ENCODE peak calls at places on chromosomes 11 and 22, in six cellular contexts. Q is K562, Y is GM23338, J is HepG2, P is GM12878, L is H1. W is an unnamed sample.

GRCh38 chr22:45007247-45007945 is 2.4 kb downstream of the PHF21B start:
- DNase-seq in Y (peak), L (peak), Q (peak), P (no peak), J (no peak), W (peak)

GRCh38 chr11:45635907-45636306 is 29.5 kb downstream of the CHST1 start:
- DNase-seq in Q (no peak), P (no peak), Y (no peak), L (no peak), J (no peak), W (no peak)

GRCh38 chr11:16905375-16905774 is 108.8 kb downstream of the PLEKHA7 start:
- DNase-seq in Y (no peak), P (no peak), L (no peak), Q (no peak), J (no peak), W (no peak)

GRCh38 chr11:74466916-74467885 is at the start of gene KCNE3:
- DNase-seq in L (peak), J (no peak), Y (peak), Q (peak), P (no peak), W (peak)

GRCh38 chr11:126012852-126013251 is 49.8 kb downstream of the CDON start:
- DNase-seq in L (no peak), Y (no peak), Q (no peak), P (no peak), J (no peak), W (no peak)

GRCh38 chr22:46592390-46592872 is 27.8 kb upstream of the GRAMD4 start:
- DNase-seq in P (no peak), L (no peak), Y (no peak), Q (no peak), J (no peak), W (no peak)

GRCh38 chr11:72228229-72228843 is 3.8 kb downstream of the INPPL1 start:
- DNase-seq in P (no peak), L (no peak), Q (no peak), J (no peak), Y (peak), W (no peak)

GRCh38 chr11:76859708-76860233 is 947 bp upstream of the ACER3 start:
- DNase-seq in J (no peak), Q (no peak), Y (peak), P (no peak), L (no peak), W (no peak)

GRCh38 chr11:82790723-82791487 is 57.2 kb upstream of the FAM181B start:
- DNase-seq in Y (no peak), J (no peak), Q (peak), P (no peak), L (no peak), W (no peak)

GRCh38 chr11:10118830-10119229 is 175.2 kb downstream of the SBF2 start:
- DNase-seq in J (no peak), L (no peak), P (no peak), Q (no peak), Y (no peak), W (no peak)

GRCh38 chr22:33114570-33114969 is 56.4 kb upstream of the SYN3 start:
- DNase-seq in J (no peak), P (no peak), Q (no peak), L (no peak), Y (no peak), W (no peak)

GRCh38 chr22:49936973-49937757 is 18.7 kb downstream of the CRELD2 start:
- DNase-seq in Q (no peak), L (no peak), J (no peak), Y (no peak), P (no peak), W (no peak)

GRCh38 chr11:122723576-122723975 is 68.1 kb downstream of the UBASH3B start:
- DNase-seq in P (no peak), L (no peak), Y (no peak), J (no peak), Q (no peak), W (no peak)

GRCh38 chr11:132234878-132235277 is 864.5 kb downstream of the NTM start:
- DNase-seq in Q (no peak), J (no peak), L (no peak), P (no peak), Y (no peak), W (no peak)

GRCh38 chr11:95531116-95531515 is 258.5 kb downstream of the FAM76B start:
- DNase-seq in Y (peak), P (no peak), Q (no peak), J (no peak), L (no peak), W (no peak)

GRCh38 chr22:47954107-47954506 is 1191.7 kb downstream of the TBC1D22A start:
- DNase-seq in L (no peak), P (no peak), J (no peak), Y (no peak), Q (no peak), W (no peak)

GRCh38 chr11:64056213-64056785 is 20.6 kb downstream of the FLRT1 start:
- DNase-seq in Q (no peak), L (no peak), J (no peak), Y (no peak), P (no peak), W (no peak)

GRCh38 chr11:134244593-134244992 is 8.6 kb downstream of the THYN1 start:
- DNase-seq in Q (peak), Y (peak), L (no peak), P (no peak), J (peak), W (no peak)

GRCh38 chr11:110130642-110131238 is 37.5 kb downstream of the ZC3H12C start:
- DNase-seq in Q (no peak), L (no peak), J (no peak), P (no peak), Y (peak), W (peak)

GRCh38 chr11:69108559-69108958 is 47.2 kb upstream of the SMIM38 start:
- DNase-seq in L (no peak), Y (no peak), P (no peak), J (no peak), Q (no peak), W (no peak)
- TF ChIP-seq CREB1 in L (no peak), Y (no peak), P (no peak), J (no peak), Q (no peak), W (no peak)

DNA sequence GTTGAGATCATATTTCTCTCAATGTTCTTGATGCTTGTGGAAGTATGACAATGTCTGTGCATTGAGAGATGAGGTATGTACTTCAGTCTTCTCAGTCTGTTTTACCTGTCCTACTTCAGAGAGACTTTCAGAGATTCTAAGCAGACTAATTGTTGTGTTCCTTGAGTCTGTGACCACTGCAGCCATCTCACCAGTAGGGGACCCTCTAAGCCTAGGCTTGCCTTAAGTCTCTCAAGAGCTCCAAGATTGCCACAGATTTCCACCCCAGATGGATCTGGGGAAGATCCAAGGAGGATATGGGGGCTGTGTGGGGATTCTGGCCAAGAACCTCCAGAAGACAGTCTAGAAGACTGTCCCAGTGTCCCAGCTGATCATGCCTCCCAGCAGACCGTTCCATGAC is 179.9 kb upstream of the PLET1 start:
- DNase-seq in L (no peak), J (no peak), Y (peak), P (no peak), Q (peak), W (peak)
- TF ChIP-seq CTCF in L (peak), J (peak), Y (peak), P (peak), Q (peak), W (peak)

DNA sequence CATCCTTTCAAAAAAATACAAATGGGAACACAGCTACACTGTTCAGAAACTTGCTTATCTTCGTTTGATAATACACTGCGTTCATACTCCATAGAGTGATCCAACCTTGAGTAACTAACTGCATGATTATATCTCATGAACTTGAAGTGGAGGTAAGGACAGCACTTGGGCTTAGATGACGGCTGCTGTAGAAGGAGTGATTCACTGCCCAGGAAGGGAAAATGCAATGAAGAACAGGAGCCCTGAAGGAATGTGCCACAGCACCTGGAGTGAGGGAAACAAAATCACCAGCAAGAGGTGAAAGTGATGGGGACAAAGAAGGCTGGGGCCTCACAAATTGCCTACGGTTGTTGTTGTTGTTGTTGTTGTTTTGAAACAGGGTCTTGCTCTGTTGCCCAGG is 44.1 kb upstream of the SC5D start:
- DNase-seq in P (no peak), Q (no peak), J (no peak), Y (no peak), L (no peak), W (no peak)
- TF ChIP-seq CREB1 in P (no peak), Q (no peak), J (no peak), Y (no peak), L (no peak), W (no peak)

DNA sequence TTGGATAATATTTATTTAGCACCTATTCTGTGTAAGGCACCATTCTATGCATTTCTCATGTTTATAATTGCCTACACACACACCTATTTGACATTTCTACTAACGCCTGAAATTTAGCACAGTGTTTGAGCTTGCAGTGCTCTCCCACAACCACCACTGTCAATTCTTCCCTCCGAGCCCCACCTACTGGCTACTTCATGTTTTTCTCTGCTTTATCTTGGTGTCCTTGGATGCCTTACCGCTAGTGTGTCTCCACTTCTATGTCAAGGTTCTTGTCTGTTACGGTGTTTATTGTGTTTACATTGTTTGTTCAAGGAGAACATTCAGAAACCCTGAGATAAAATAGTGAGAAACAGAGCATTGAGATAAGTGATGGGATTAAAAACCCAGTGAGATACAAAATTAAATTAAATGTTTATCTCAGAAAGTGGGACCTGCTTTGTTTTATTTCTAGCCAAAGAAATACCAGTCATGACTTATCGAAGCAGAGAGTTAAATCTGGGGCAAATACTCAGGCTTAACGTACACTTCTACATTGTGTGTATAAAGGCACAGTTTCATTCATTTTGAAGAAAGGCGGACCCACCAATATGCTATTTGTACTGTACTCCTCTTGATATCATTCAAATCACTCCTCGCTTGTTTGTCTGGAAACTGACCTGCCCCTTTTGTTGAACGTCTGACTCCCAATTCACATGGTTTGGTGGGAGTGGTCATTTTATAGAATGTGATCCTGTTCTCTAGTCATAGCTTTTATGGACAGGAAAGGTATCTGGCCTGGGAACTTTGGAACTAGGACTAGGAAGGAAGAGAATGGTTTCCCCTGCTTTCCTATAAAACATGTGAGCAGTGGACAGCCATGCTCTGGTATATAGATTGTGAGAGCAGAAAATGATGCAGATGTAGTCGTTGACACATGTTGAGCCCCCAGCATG is 39.2 kb upstream of the SLC36A4 start:
- DNase-seq in Y (peak), L (no peak), Q (peak), P (no peak), J (peak), W (no peak)
- TF ChIP-seq CTCF in Y (peak), L (peak), Q (peak), P (peak), J (peak), W (no peak)

W was measured in WTC11.